ENCODE peak calls at places on chromosome 7, in four cellular contexts. H, L, A and G are unnamed samples. For H3K4me1 and H3K79me2, the result is how much of the 10 kb centered on the place peaks cover.

GRCh38 chr7:64908358-64908757 is 5.3 kb downstream of the ZNF273 start:
- DNase-seq in H (no peak), L (no peak), A (no peak), G (no peak)

GRCh38 chr7:47253650-47254080 is 328.2 kb downstream of the TNS3 start:
- DNase-seq in H (peak), L (peak), A (peak), G (peak)

GRCh38 chr7:142385528-142386340 is 127.9 kb upstream of the PRSS58 start:
- DNase-seq in H (peak), L (peak), A (peak), G (peak)

GRCh38 chr7:80475383-80475782 is 36.5 kb downstream of the GNAT3 start:
- DNase-seq in H (no peak), L (no peak), A (peak), G (no peak)

GRCh38 chr7:15652776-15653290 is 33.6 kb downstream of the MEOX2 start:
- DNase-seq in H (no peak), L (no peak), A (no peak), G (peak)

GRCh38 chr7:156156734-156157408 is 344.6 kb upstream of the SHH start:
- DNase-seq in H (no peak), L (peak), A (peak), G (peak)

GRCh38 chr7:17937506-17938115 is 2.7 kb downstream of the SNX13 start:
- DNase-seq in H (peak), L (no peak), A (peak), G (no peak)

GRCh38 chr7:119545118-119545517 is 727.9 kb upstream of the KCND2 start:
- DNase-seq in H (no peak), L (no peak), A (peak), G (peak)

GRCh38 chr7:129502708-129503685 is 666 bp downstream of the SMKR1 start:
- DNase-seq in H (no peak), L (peak), A (no peak), G (peak)

GRCh38 chr7:142795339-142795863 is 24.6 kb downstream of the PRSS2 start:
- DNase-seq in H (no peak), L (no peak), A (peak), G (no peak)

GRCh38 chr7:100435401-100436304 is 644 bp downstream of the PPP1R35 start:
- DNase-seq in H (peak), L (peak), A (peak), G (peak)

GRCh38 chr7:74501298-74501697 is 47.6 kb downstream of the GTF2IRD1 start:
- DNase-seq in H (peak), L (no peak), A (no peak), G (no peak)

GRCh38 chr7:41855798-41856197 is 152.9 kb upstream of the INHBA start:
- DNase-seq in H (peak), L (no peak), A (no peak), G (no peak)

GRCh38 chr7:37062019-37062418 is 337.7 kb upstream of the AOAH start:
- DNase-seq in H (no peak), L (no peak), A (peak), G (no peak)

GRCh38 chr7:129008645-129009414 is 46.1 kb downstream of the TNPO3 start:
- DNase-seq in H (no peak), L (no peak), A (no peak), G (no peak)

GRCh38 chr7:8121243-8121642 is 140.7 kb downstream of the ICA1 start:
- DNase-seq in H (peak), L (no peak), A (no peak), G (no peak)

GRCh38 chr7:155129789-155130188 is 59.7 kb downstream of the HTR5A start:
- DNase-seq in H (no peak), L (no peak), A (no peak), G (no peak)

GRCh38 chr7:18583305-18583704 is 87.8 kb downstream of the HDAC9 start:
- DNase-seq in H (peak), L (no peak), A (no peak), G (peak)

GRCh38 chr7:100675581-100676350 is 2.2 kb downstream of the GNB2 start:
- DNase-seq in H (peak), L (peak), A (peak), G (peak)

GRCh38 chr7:20330797-20331230 is at the start of gene ITGB8:
- DNase-seq in H (peak), L (no peak), A (peak), G (no peak)

GRCh38 chr7:94011714-94012353 is 7.7 kb upstream of the BET1 start:
- DNase-seq in H (no peak), L (no peak), A (no peak), G (no peak)

GRCh38 chr7:1106063-1106782 is 18.3 kb downstream of the GPER1 start:
- DNase-seq in H (no peak), L (no peak), A (no peak), G (no peak)

GRCh38 chr7:33939121-33939520 is 33.8 kb downstream of the BMPER start:
- DNase-seq in H (no peak), L (no peak), A (no peak), G (no peak)

GRCh38 chr7:137692399-137692798 is 154.4 kb downstream of the DGKI start:
- DNase-seq in H (no peak), L (no peak), A (no peak), G (no peak)

GRCh38 chr7:66205736-66206080 is 574 bp downstream of the TPST1 start:
- DNase-seq in H (peak), L (peak), A (no peak), G (no peak)

DNA sequence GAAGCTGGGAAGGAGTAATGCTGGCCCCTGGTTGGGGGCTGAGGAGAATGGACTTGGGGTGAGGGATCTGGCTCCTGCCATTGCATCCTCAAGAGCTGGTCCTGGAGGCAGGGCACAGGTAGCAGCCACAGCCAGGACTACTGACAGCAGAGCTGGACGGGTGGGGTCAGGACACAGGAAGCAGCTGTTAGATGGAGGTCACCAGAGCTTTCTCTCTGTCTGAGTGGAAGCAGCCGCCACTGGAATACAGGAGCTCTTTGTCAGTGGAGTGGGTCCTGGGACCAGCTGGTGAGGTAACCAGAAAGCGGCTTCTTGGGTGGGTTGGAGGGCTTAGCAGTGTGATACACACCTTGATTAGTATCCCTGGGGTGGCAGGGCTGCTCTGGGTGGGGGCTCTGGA is 58.1 kb upstream of the AQP1 start:
- DNase-seq in H (no peak), L (no peak), A (no peak), G (no peak)
- H3K4me1 ChIP-seq in H (under half), L (under half), A (under half), G (under half)

DNA sequence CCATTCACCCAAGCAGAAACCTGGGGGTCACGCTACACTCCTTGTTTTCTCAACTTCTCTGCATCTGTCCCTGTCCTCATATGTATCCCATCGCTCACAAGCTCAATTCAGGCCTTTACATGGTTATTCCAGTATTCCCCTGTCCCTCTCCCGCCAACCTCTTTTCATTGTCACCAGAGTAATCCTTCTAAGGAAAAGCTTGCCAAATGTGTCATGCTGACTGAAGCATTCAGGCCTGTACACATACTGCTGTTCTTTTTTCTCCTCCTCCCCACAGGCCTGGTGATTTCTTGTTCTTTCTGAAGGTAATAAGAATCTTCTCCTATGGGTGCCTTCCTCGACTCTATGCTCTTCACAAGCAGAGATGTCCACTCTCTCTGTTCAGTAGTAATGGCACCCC is 282.2 kb downstream of the PHTF2 start:
- DNase-seq in H (peak), L (peak), A (peak), G (no peak)
- TF ChIP-seq EZH2phosphoT487 in H (no peak), L (no peak), A (no peak), G (no peak)

GRCh38 chr7:35025391-35025870 is 11.9 kb downstream of the DPY19L1 start:
- DNase-seq in H (no peak), L (no peak), A (peak), G (no peak)

GRCh38 chr7:35019801-35020200 is 17.5 kb downstream of the DPY19L1 start:
- DNase-seq in H (no peak), L (peak), A (no peak), G (no peak)

GRCh38 chr7:35021445-35021844 is 15.8 kb downstream of the DPY19L1 start:
- DNase-seq in H (no peak), L (no peak), A (no peak), G (no peak)

GRCh38 chr7:35024298-35024697 is 13.0 kb downstream of the DPY19L1 start:
- DNase-seq in H (no peak), L (no peak), A (no peak), G (no peak)

DNA sequence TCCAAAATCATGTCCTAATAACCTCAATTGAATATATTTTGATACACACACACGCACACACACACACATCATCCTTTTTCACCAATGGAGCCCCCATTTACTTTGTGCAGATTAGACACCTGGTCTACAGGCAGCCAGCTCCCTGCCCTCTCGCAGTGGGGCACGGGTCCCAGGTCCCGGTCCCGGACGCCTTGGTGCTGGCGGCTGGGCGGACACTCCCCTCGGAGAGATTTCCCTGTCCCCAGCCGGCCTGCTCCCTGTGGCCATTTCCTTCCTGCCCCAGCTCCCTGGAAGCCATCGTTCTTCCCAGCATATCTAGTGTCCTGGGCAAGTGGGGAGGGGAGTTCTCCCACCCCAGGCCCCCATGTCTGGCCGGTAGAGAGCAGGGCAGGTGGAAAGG is 14.6 kb downstream of the DPY19L1 start:
- DNase-seq in H (no peak), L (no peak), A (no peak), G (no peak)
- H3K79me2 ChIP-seq in H (half or more), L (half or more), A (under half), G (half or more)

GRCh38 chr7:139772837-139773236 is 5.0 kb downstream of the HIPK2 start:
- DNase-seq in H (no peak), L (no peak), A (no peak), G (no peak)
- H3K4me1 ChIP-seq in H (under half), L (under half), A (half or more), G (under half)

GRCh38 chr7:107692501-107692900 is 31.9 kb downstream of the SLC26A4 start:
- DNase-seq in H (peak), L (no peak), A (no peak), G (no peak)

GRCh38 chr7:107694395-107694794 is 33.8 kb downstream of the SLC26A4 start:
- DNase-seq in H (peak), L (no peak), A (no peak), G (no peak)

GRCh38 chr7:107690611-107691010 is 30.0 kb downstream of the SLC26A4 start:
- DNase-seq in H (no peak), L (peak), A (no peak), G (no peak)

GRCh38 chr7:107691713-107692112 is 31.1 kb downstream of the SLC26A4 start:
- DNase-seq in H (peak), L (no peak), A (no peak), G (no peak)

GRCh38 chr7:107693396-107693795 is 32.8 kb downstream of the SLC26A4 start:
- DNase-seq in H (no peak), L (no peak), A (no peak), G (no peak)
- TF ChIP-seq EZH2phosphoT487 in H (no peak), L (no peak), A (no peak), G (no peak)

GRCh38 chr7:2843191-2843685 is 870 bp downstream of the GNA12 start:
- DNase-seq in H (peak), L (no peak), A (no peak), G (no peak)

GRCh38 chr7:2841907-2842306 is 2.2 kb downstream of the GNA12 start:
- DNase-seq in H (no peak), L (no peak), A (no peak), G (no peak)

GRCh38 chr7:2838873-2839578 is 5.1 kb downstream of the GNA12 start:
- DNase-seq in H (no peak), L (no peak), A (no peak), G (no peak)

GRCh38 chr7:2838451-2838850 is 5.7 kb downstream of the GNA12 start:
- DNase-seq in H (no peak), L (no peak), A (no peak), G (no peak)

DNA sequence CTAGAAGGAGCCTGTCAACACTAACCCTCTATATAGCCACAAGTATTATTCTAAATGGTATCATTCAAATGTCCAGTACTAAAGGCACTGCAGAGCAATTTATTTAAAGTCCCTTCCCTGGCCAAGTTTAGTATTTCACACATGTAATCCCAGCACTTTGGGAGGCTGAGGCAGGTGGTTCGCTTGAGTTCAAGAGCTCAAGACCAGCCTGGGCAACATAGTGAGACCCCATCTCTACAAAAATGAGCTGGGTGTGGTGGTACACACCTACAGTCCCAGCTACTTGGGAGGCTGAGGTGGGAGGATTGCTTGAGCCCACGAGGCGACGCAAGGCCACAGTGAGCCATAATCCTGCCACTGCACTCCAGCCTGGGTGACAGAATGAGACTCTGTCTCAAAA is 3.6 kb downstream of the GNA12 start:
- DNase-seq in H (no peak), L (no peak), A (no peak), G (no peak)
- H3K79me2 ChIP-seq in H (half or more), L (half or more), A (half or more), G (half or more)

GRCh38 chr7:2607122-2607912 is 24.5 kb upstream of the TTYH3 start:
- DNase-seq in H (peak), L (no peak), A (no peak), G (no peak)

GRCh38 chr7:2610466-2610865 is 21.3 kb upstream of the TTYH3 start:
- DNase-seq in H (no peak), L (no peak), A (no peak), G (no peak)

GRCh38 chr7:2610898-2611297 is 20.9 kb upstream of the TTYH3 start:
- DNase-seq in H (no peak), L (no peak), A (no peak), G (no peak)

GRCh38 chr7:2607913-2608899 is 23.6 kb upstream of the TTYH3 start:
- DNase-seq in H (no peak), L (no peak), A (no peak), G (no peak)

GRCh38 chr7:2609001-2609411 is 22.8 kb upstream of the TTYH3 start:
- DNase-seq in H (peak), L (peak), A (peak), G (peak)
- H3K4me1 ChIP-seq in H (under half), L (under half), A (under half), G (under half)